ENCODE peak calls at places on chromosome 4, in eight cellular contexts. Y, R, P, B, H, D, E and M are unnamed samples.

GRCh38 chr4:94947681-94948108 is 189.9 kb downstream of the BMPR1B start:
- DNase-seq in R (no peak), D (no peak), Y (no peak), B (no peak), P (no peak), H (no peak), E (no peak), M (no peak)

GRCh38 chr4:1794809-1795303 is 1.8 kb downstream of the FGFR3 start:
- DNase-seq in E (no peak), P (no peak), D (no peak), Y (no peak), H (no peak), B (no peak), R (no peak), M (no peak)

GRCh38 chr4:106809083-106809482 is 227.0 kb downstream of the DKK2 start:
- DNase-seq in B (no peak), E (no peak), P (no peak), D (no peak), Y (peak), R (no peak), H (peak), M (no peak)

GRCh38 chr4:169009281-169010124 is 552 bp downstream of the CBR4 start:
- DNase-seq in E (peak), R (peak), B (peak), P (peak), Y (peak), H (peak), D (no peak), M (peak)

GRCh38 chr4:165011403-165011802 is 20.4 kb upstream of the TRIM60 start:
- DNase-seq in Y (no peak), R (no peak), H (no peak), D (no peak), B (no peak), E (no peak), P (no peak), M (no peak)

GRCh38 chr4:73446336-73446938 is 10.4 kb downstream of the AFP start:
- DNase-seq in H (peak), R (no peak), D (no peak), Y (peak), P (no peak), B (no peak), E (peak), M (no peak)

GRCh38 chr4:173119818-173120217 is 48.8 kb upstream of the GALNT7 start:
- DNase-seq in D (no peak), P (no peak), E (no peak), B (no peak), H (no peak), R (no peak), Y (no peak), M (no peak)

GRCh38 chr4:60089546-60090273 is 1110.4 kb upstream of the ADGRL3 start:
- DNase-seq in R (no peak), P (no peak), B (no peak), Y (no peak), E (no peak), H (no peak), D (no peak), M (no peak)

GRCh38 chr4:186105721-186106335 is 1.3 kb downstream of the FAM149A start:
- DNase-seq in B (no peak), R (no peak), D (no peak), E (no peak), Y (no peak), H (no peak), P (no peak), M (no peak)

GRCh38 chr4:137495578-137495977 is 36.7 kb downstream of the PCDH18 start:
- DNase-seq in P (no peak), Y (no peak), E (no peak), B (no peak), D (no peak), H (no peak), R (no peak), M (no peak)

GRCh38 chr4:12778191-12778590 is 705.9 kb downstream of the RAB28 start:
- DNase-seq in E (no peak), Y (no peak), D (no peak), B (no peak), H (no peak), R (no peak), P (no peak), M (no peak)

GRCh38 chr4:183355405-183355804 is 33.2 kb upstream of the CLDN24 start:
- DNase-seq in B (no peak), D (no peak), Y (peak), P (no peak), E (no peak), H (no peak), R (no peak), M (no peak)

GRCh38 chr4:15043922-15044321 is 41.6 kb downstream of the CPEB2 start:
- DNase-seq in B (no peak), R (no peak), H (no peak), D (no peak), Y (no peak), E (no peak), P (no peak), M (no peak)

GRCh38 chr4:158930573-158930972 is 161.7 kb downstream of the FNIP2 start:
- DNase-seq in D (no peak), R (no peak), B (no peak), H (no peak), P (no peak), E (no peak), Y (no peak), M (no peak)

DNA sequence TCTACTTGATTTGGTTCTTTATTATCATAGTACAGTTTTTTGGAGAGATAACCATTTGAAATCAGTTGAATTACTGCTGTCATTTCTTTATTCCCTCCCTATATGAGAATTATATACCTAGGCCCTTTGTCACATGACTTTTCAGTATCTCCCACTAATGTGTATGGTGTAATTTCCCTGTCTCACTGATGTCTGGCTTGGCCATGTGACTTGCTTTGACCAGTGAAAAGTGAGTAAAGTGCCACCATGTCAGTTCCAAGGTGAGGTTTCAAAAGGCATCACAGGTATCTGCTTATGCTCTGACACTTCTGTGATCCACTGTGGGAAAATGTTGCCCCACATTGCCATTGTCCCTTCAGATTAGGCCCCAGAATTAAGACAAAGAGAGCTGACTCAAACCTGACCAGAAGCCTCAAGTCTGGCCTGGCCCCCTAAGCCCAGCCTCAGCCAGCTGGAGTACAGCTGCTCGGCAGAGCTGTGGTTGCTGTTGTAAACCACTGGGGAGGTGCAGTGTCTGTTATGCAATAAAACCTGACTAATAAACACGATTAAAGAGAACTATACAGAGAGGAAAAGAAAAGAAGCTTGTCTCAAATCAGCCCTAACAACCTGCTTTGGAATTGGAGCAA is 27.5 kb downstream of the SETD7 start:
- DNase-seq in P (peak), R (no peak), B (no peak), H (no peak), Y (peak), D (no peak), E (no peak), M (no peak)
- H3K27ac ChIP-seq in P (no peak), R (peak), B (no peak), H (no peak), Y (peak), D (no peak), E (no peak), M (no peak)

DNA sequence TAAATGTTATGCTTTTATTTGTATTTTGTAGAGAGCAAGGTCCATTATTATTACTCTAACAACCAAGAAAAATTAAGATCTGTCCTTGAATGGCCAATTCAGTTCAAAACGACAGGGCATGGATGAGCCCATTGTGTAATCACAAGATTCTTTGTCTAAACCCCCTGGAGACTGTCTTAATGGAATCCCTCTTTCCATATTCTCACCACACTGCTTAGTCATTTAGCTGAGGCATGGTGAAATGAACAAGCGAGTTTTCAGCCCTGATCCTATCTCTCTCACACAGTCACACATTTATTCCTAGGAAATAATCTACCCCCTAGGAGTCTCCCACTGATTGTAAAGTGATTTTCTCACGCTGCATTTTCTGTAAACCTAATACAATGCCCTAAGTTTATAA is 119.9 kb upstream of the PCDH7 start:
- DNase-seq in B (no peak), Y (no peak), D (no peak), H (no peak), R (no peak), P (no peak), E (no peak), M (no peak)
- H3K27ac ChIP-seq in B (no peak), Y (no peak), D (no peak), H (no peak), R (no peak), P (no peak), E (no peak), M (no peak)

GRCh38 chr4:6031831-6032230 is 13.6 kb upstream of the C4orf50 start:
- DNase-seq in R (no peak), P (no peak), D (no peak), Y (no peak), E (no peak), H (no peak), B (no peak), M (no peak)

GRCh38 chr4:6035786-6036185 is 17.6 kb upstream of the C4orf50 start:
- DNase-seq in P (no peak), Y (no peak), H (no peak), R (no peak), D (no peak), E (no peak), B (peak), M (no peak)

GRCh38 chr4:6030679-6031078 is 12.4 kb upstream of the C4orf50 start:
- DNase-seq in P (no peak), H (no peak), B (no peak), E (no peak), R (no peak), Y (no peak), D (no peak), M (no peak)

GRCh38 chr4:6032249-6033244 is 14.3 kb upstream of the C4orf50 start:
- DNase-seq in D (no peak), E (no peak), H (no peak), Y (no peak), B (no peak), P (no peak), R (no peak), M (peak)

DNA sequence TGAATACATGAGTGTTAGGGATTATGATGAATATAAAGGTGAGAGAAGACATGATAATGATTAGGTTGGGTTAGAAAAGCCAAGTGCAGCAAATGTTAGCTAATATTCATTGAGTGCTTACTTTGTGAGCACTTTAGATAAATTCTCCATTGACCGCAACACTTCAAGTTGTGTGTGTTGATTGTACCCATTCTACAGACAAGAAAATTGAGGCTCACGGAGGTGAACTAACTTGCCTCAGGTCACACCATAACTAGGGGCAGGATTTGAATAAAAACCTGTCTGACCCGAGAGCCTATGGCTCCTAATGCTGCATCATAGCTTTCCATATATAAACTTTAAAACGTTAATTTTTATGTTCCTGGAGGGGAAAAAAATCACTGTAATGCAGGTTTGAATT is 15.2 kb upstream of the C4orf50 start:
- DNase-seq in P (no peak), E (no peak), D (no peak), R (no peak), B (no peak), H (no peak), Y (no peak), M (no peak)
- H3K27ac ChIP-seq in P (no peak), E (no peak), D (no peak), R (no peak), B (no peak), H (no peak), Y (no peak), M (no peak)

DNA sequence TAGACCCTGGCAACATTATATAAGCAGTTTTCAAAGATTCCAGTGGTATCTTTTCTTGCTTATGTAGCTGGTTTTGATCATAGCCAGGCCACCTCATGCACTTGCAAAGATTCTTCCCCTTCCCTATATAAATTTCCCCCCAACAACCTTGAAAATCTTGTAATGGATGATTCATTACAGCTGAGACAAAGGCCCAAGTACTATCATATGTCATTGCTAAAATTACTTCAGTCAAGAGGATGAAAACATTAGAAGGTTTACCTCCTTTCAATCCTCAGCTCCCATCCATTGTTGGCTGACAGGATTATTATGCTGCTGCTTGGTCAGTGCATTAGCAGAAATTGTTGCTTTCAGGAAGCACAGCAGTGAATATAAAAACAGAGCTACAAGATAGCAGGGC is 7.9 kb upstream of the ARHGEF38 start:
- DNase-seq in D (no peak), R (no peak), E (no peak), H (no peak), P (no peak), B (no peak), Y (no peak), M (no peak)
- H3K27ac ChIP-seq in D (no peak), R (no peak), E (no peak), H (no peak), P (no peak), B (no peak), Y (no peak), M (no peak)

GRCh38 chr4:87863486-87863885 is 30.7 kb downstream of the MEPE start:
- DNase-seq in R (no peak), H (no peak), B (no peak), P (no peak), Y (no peak), E (no peak), D (no peak), M (no peak)

GRCh38 chr4:87864321-87864720 is 31.6 kb downstream of the MEPE start:
- DNase-seq in D (no peak), H (no peak), P (no peak), E (no peak), Y (no peak), R (no peak), B (no peak), M (no peak)

GRCh38 chr4:87865288-87865687 is 32.5 kb downstream of the MEPE start:
- DNase-seq in D (no peak), Y (no peak), E (no peak), R (no peak), H (no peak), P (no peak), B (no peak), M (no peak)

GRCh38 chr4:87868482-87868881 is 35.7 kb downstream of the MEPE start:
- DNase-seq in P (no peak), D (no peak), B (no peak), E (no peak), H (no peak), R (no peak), Y (no peak), M (no peak)

DNA sequence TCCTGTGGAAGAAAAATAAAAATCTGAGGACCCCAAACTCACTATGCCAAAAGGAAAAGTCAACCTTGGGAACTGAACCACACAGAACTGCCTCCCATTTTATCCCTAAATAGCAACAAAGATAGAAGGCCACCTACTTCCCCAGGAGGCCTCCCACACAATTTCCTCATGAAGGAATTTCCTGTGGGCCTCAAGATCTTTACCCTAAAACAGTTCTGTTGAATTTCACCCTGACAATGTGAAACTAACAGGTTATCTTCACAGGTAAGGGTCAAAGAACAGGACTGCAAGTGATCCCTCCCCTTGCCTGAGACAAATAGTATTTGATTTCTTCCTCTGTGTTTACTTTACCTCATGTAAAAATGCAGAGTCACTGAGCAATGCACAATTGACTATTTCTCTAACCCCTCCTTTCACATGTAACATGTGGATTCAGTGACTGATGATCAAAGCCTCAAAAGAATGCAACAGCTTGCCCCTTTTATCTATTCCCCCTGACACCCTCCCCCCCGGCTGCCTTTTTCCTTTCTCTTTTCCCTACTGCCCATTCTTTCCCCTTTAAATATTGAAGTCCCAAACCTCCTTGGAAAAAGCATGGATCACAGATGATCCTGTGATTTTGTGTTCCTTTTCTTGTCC is 33.3 kb downstream of the MEPE start:
- DNase-seq in P (no peak), B (no peak), E (no peak), R (no peak), H (no peak), D (no peak), Y (peak), M (no peak)
- H3K27ac ChIP-seq in P (no peak), B (peak), E (no peak), R (no peak), H (no peak), D (no peak), Y (peak), M (no peak)

GRCh38 chr4:38674206-38675144 is 10.5 kb downstream of the KLF3 start:
- DNase-seq in E (no peak), D (no peak), P (no peak), R (no peak), B (no peak), H (peak), Y (no peak), M (no peak)

GRCh38 chr4:38676986-38677385 is 13.0 kb downstream of the KLF3 start:
- DNase-seq in B (no peak), Y (no peak), H (no peak), D (no peak), E (no peak), P (no peak), R (no peak), M (no peak)

GRCh38 chr4:38677466-38677865 is 13.5 kb downstream of the KLF3 start:
- DNase-seq in H (no peak), Y (no peak), P (no peak), E (no peak), R (no peak), D (no peak), B (no peak), M (no peak)

GRCh38 chr4:38673109-38673978 is 9.3 kb downstream of the KLF3 start:
- DNase-seq in B (peak), E (no peak), H (no peak), Y (no peak), D (no peak), R (no peak), P (no peak), M (no peak)

DNA sequence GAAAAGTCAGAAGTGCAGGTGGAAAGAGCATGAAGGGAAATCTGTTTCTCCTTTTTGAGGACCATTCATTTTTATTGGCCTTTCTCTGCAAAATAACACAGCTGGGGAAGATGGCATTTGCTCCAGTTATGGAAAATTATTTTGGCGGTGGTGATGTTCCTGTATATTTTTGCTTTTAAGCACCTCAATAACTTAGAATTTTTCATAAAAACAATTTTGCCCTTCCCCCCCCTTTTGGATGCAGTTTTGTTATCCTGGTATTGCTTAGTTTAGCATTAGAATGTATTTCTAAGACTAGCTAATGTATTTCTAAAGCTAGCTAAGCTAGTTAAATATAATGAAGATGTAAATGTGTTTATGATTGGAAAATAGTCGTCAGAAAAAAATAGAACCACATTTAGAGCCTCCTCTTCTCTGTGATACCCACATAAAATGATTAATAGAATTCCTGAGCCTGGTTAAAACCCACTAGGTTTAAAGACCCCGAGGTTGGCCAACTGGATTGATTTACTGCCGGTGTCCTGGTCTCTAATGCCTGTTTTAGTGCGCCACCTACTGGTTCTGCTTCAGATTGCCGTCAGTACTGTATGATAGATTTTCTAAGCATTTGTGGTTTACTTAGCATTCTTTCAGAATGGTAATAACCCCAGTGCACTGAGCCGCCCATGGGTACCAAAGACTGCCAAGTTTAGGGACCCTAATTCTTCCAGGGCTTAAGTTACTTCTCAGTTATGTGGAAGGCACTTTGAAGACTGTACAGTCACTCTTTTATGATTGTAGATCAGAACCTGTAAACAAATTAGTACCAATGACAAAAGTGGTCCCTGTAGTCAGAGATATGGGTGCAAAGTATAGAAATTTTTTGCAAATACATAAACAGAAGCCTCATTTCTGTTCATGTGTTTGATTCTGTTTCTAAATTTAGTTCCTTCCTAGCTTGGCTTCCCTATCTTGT is 11.4 kb downstream of the KLF3 start:
- DNase-seq in R (no peak), B (no peak), D (no peak), P (peak), Y (peak), H (peak), E (peak), M (peak)
- H3K27ac ChIP-seq in R (peak), B (no peak), D (peak), P (no peak), Y (no peak), H (no peak), E (peak), M (peak)

GRCh38 chr4:90207887-90208454 is 80.8 kb downstream of the CCSER1 start:
- DNase-seq in E (no peak), H (no peak), R (no peak), P (no peak), D (no peak), B (peak), Y (no peak), M (no peak)
- H3K27ac ChIP-seq in E (no peak), H (no peak), R (no peak), P (no peak), D (no peak), B (no peak), Y (no peak), M (no peak)